ENCODE peak calls at places on chromosomes 2 and 18, in five cellular contexts. R is AG09309, K is lung, Q is AG04450, P is dorsolateral prefrontal cortex. A is an unnamed sample.

GRCh38 chr18:55268146-55268545 is 308.9 kb upstream of the CCDC68 start:
- DNase-seq in Q (no peak), R (no peak), P (no peak), K (no peak), A (peak)

GRCh38 chr2:104318001-104318555 is 535.8 kb upstream of the POU3F3 start:
- DNase-seq in P (no peak), K (no peak), Q (no peak), R (no peak), A (no peak)

GRCh38 chr2:85795331-85796045 is 41.7 kb downstream of the ATOH8 start:
- DNase-seq in P (no peak), R (no peak), Q (no peak), K (no peak), A (no peak)

GRCh38 chr2:217329023-217329431 is 469.2 kb upstream of the TNP1 start:
- DNase-seq in P (no peak), K (no peak), R (peak), Q (no peak), A (no peak)

GRCh38 chr2:101125374-101125773 is 25.8 kb downstream of the TBC1D8 start:
- DNase-seq in P (no peak), K (no peak), R (no peak), Q (no peak), A (no peak)

GRCh38 chr18:26487437-26487836 is 60.9 kb downstream of the KCTD1 start:
- DNase-seq in R (no peak), P (no peak), K (no peak), Q (no peak), A (peak)

GRCh38 chr2:176104338-176105077 is 2.6 kb upstream of the HOXD11 start:
- DNase-seq in P (no peak), K (no peak), R (peak), Q (no peak), A (no peak)

GRCh38 chr2:127641846-127642510 is 4.0 kb upstream of the GPR17 start:
- DNase-seq in P (no peak), Q (no peak), R (no peak), K (no peak), A (no peak)

DNA sequence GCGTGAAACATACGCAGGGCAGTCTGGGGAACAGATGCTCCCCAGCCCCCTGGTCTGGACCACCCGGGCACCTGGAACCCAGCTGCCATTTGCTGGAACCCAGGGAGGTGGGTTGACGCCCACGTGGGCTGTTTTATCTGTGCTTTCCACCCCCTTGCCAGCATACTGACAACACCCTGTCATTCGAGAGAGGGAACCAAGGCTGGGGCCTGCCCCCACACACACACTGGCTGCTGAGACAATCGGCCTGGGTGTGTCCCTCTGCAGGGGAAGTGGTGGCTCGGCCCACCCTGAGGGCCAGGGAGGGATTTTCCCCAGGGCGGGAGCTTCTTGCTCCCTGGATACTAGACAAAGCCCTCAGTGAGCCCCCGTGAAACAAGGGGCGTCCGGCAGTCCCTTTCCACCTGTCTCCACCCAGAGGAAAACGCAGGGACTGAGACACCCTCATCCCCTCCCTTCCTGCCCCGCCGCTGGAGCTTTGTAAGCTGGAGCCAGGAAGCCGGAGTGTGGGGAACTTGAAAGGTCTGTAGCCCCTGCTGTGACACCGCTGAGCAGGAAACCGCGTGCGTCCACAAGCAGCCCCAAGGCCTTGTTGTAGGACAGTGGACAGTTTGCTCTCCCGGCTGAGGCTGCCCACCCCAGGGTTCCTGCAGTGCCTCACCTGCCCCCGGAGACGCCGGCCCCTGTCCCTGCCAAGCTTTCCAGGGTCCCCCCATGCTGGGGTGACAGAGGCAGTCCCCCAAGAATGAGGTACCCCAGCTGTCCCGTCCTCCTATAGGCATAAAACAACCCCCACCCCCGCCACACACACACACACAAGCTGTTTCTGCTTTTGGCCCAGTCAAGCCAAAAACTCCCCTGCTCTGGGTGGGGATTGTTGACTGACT is 14.1 kb upstream of the KLF11 start:
- DNase-seq in P (no peak), Q (no peak), K (peak), R (no peak), A (no peak)
- TF ChIP-seq CTCF in P (no peak), Q (no peak), K (no peak), R (no peak), A (no peak)

GRCh38 chr18:22193466-22193865 is 24.1 kb downstream of the GATA6 start:
- DNase-seq in K (no peak), R (no peak), Q (no peak), P (no peak), A (no peak)

GRCh38 chr18:22189431-22189830 is 20.0 kb downstream of the GATA6 start:
- DNase-seq in Q (no peak), P (no peak), K (peak), R (no peak), A (no peak)

GRCh38 chr18:22188551-22189267 is 19.3 kb downstream of the GATA6 start:
- DNase-seq in Q (no peak), P (no peak), K (peak), R (no peak), A (no peak)

GRCh38 chr18:22191986-22192385 is 22.6 kb downstream of the GATA6 start:
- DNase-seq in P (no peak), Q (no peak), K (no peak), R (no peak), A (no peak)

GRCh38 chr18:22191346-22191710 is 21.9 kb downstream of the GATA6 start:
- DNase-seq in Q (no peak), K (no peak), R (no peak), P (no peak), A (no peak)
- H3K4me3 ChIP-seq in Q (no peak), K (no peak), R (no peak), P (no peak), A (no peak)

GRCh38 chr2:233449071-233449901 is 95.0 kb downstream of the DGKD start:
- DNase-seq in Q (no peak), R (no peak), P (peak), K (no peak), A (no peak)
- TF ChIP-seq CTCF in Q (peak), R (peak), P (peak), K (no peak), A (no peak)

GRCh38 chr18:12911025-12911927 is 27.2 kb upstream of the PTPN2 start:
- DNase-seq in P (no peak), Q (no peak), R (no peak), K (no peak), A (no peak)
- H3K4me3 ChIP-seq in P (peak), Q (no peak), R (no peak), K (peak), A (no peak)

GRCh38 chr2:41872646-41873045 is 175.2 kb upstream of the PKDCC start:
- DNase-seq in R (no peak), K (no peak), Q (no peak), P (no peak), A (no peak)

GRCh38 chr2:41869542-41870256 is 178.1 kb upstream of the PKDCC start:
- DNase-seq in K (peak), R (no peak), P (peak), Q (peak), A (peak)

GRCh38 chr2:41870257-41870570 is 177.6 kb upstream of the PKDCC start:
- DNase-seq in Q (no peak), P (no peak), K (no peak), R (no peak), A (no peak)

GRCh38 chr2:41873102-41873501 is 174.7 kb upstream of the PKDCC start:
- DNase-seq in R (no peak), K (no peak), P (no peak), Q (no peak), A (no peak)

GRCh38 chr2:41870948-41871522 is 176.8 kb upstream of the PKDCC start:
- DNase-seq in K (no peak), R (no peak), Q (no peak), P (no peak), A (no peak)
- TF ChIP-seq CTCF in K (no peak), R (peak), Q (peak), P (no peak), A (no peak)

DNA sequence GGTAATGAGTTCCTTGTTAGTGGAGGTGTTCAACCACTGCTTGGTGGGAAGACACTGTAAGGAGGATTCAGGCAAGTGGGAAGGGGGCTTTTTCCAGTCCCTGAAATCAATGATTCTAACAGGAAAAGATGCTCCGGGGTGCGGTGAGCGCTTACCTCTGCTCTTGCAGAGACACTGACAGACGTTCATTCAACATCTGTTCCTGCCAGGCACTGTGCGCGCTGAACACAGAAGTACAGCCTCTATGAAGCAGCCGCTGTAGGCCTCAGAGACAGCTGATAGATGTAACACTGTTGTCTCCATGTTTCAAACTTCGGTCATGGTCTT is 738 bp upstream of the CLIP4 start:
- DNase-seq in K (no peak), Q (no peak), R (no peak), P (no peak), A (no peak)
- H3K4me3 ChIP-seq in K (peak), Q (no peak), R (no peak), P (peak), A (peak)

DNA sequence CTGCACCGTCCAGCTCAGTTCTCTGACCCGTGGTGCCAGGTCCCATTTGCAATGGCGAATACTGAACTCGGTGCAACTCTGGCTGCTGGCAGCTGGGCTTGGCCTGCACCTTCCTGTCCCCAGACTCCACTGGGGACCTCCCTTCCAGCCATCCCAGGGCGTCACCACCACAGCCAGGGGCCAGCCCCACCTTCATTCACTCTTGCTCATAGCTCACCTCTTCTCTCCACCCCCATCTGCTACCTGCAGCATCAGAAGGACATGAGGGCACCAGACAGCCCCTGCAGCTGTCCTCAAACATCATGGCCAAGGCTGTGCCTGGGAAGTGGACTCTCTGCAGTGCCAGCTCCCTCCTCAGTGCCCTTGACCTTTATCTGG is 16.2 kb upstream of the ALPI start:
- DNase-seq in Q (no peak), K (no peak), R (no peak), P (no peak), A (no peak)
- TF ChIP-seq CTCF in Q (peak), K (no peak), R (peak), P (no peak), A (no peak)

DNA sequence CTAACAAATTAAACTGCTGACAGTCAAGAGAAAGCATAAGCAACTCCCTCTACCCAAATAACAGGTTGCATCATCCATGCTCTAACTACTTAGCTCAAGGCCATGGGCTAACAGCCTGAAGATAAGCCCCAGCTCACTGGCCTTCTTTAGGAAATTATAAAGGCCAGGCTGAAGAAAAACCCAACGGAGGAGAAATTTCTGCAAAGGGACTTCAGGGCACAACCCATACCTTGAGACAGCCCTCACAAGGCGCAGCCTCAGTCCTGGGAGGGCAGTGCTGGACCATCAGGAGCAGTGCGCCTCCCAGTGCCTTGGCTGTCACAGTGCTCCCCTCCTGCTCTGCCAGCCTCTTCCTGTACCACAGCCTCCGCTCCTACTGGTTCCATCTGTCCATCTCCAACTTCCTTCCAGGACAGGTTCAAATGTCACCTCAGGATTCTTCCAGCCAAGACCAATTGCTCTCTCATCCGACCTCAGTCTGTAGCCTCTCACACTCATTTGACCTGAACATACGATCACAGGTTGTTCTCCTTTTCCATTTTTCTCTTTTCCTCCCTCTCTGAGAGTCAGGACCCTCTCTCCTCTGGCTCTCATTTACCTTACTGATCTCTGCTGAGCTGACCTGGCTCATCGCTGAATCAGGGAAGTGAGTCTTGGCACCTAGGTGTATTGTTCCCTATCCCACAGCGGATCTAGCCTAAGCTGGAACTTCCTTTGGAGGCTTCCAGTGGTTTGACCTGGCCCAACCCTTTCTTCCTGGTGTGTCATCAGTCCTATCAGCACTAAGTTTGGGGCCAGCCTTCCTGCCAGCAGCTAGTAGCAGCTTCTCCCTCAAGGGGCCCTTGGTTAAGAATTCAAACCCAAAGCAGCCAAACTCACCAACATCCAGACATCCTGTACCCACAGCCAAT is 1.9 kb downstream of the MCFD2 start:
- DNase-seq in R (no peak), P (no peak), K (peak), Q (no peak), A (no peak)
- H3K4me3 ChIP-seq in R (peak), P (peak), K (no peak), Q (peak), A (no peak)

A was measured in GM12864.